ENCODE peak calls at places on chromosomes 1 and 21, in five cellular contexts. A is osteocyte, Y is COR-L47, S is transverse colon, U is right lobe of liver. K is an unnamed sample.

GRCh38 chr21:26843912-26844257 is 1.3 kb downstream of the ADAMTS1 start:
- DNase-seq in S (no peak), A (no peak), Y (no peak), U (no peak), K (no peak)

GRCh38 chr1:154607748-154608521 is at the start of gene ADAR:
- DNase-seq in S (peak), A (peak), Y (peak), U (peak), K (peak)

GRCh38 chr1:28855469-28855944 is 43.5 kb downstream of the OPRD1 start:
- DNase-seq in U (no peak), S (no peak), A (no peak), Y (no peak), K (no peak)

GRCh38 chr1:67987046-67987799 is 63.2 kb downstream of the DIRAS3 start:
- DNase-seq in A (no peak), U (no peak), Y (no peak), S (no peak), K (no peak)

GRCh38 chr1:64848136-64848535 is 103.3 kb downstream of the RAVER2 start:
- DNase-seq in U (no peak), Y (no peak), A (no peak), S (no peak), K (no peak)

GRCh38 chr1:32972814-32973428 is 8.3 kb upstream of the RNF19B start:
- DNase-seq in A (peak), U (peak), Y (peak), S (peak), K (peak)

GRCh38 chr1:38154089-38154470 is 107.5 kb upstream of the POU3F1 start:
- DNase-seq in A (no peak), Y (no peak), U (no peak), S (no peak), K (no peak)

GRCh38 chr1:1564278-1564677 is 10.4 kb downstream of the SSU72 start:
- DNase-seq in S (no peak), A (no peak), Y (no peak), U (no peak), K (no peak)

GRCh38 chr1:111880866-111881837 is 108.3 kb downstream of the KCND3 start:
- DNase-seq in A (no peak), S (peak), Y (peak), U (peak), K (no peak)

GRCh38 chr1:159970932-159971342 is 16.9 kb upstream of the SLAMF9 start:
- DNase-seq in Y (no peak), S (peak), A (no peak), U (peak), K (peak)

GRCh38 chr1:228478912-228479665 is 8.1 kb upstream of the RNF187 start:
- DNase-seq in Y (no peak), U (no peak), A (no peak), S (no peak), K (no peak)

GRCh38 chr1:203537806-203538464 is 44.0 kb downstream of the OPTC start:
- DNase-seq in A (no peak), S (no peak), U (peak), Y (no peak), K (peak)